ENCODE peak calls at places on chromosomes 4 and X, in nine cellular contexts. One of them, this sample, is unnamed.

GRCh38 chr4:80507507-80507906 is 172.0 kb downstream of the CFAP299 start:
- DNase-seq in transverse colon: no peak
- DNase-seq in SK-N-SH: no peak
- DNase-seq in upper lobe of left lung: no peak
- DNase-seq in HCT116: no peak
- DNase-seq in vagina: no peak
- DNase-seq in GM12892: no peak
- DNase-seq in K562: no peak
- DNase-seq in Panc1: no peak
- DNase-seq in this sample: no peak

GRCh38 chrX:71542411-71542810 is 9.5 kb downstream of the OGT start:
- DNase-seq in transverse colon: no peak
- DNase-seq in SK-N-SH: no peak
- DNase-seq in upper lobe of left lung: no peak
- DNase-seq in HCT116: no peak
- DNase-seq in vagina: no peak
- DNase-seq in GM12892: no peak
- DNase-seq in K562: no peak
- DNase-seq in Panc1: no peak
- DNase-seq in this sample: no peak

GRCh38 chr4:34220601-34221000 is 2023.7 kb downstream of the ARAP2 start:
- DNase-seq in transverse colon: no peak
- DNase-seq in SK-N-SH: no peak
- DNase-seq in upper lobe of left lung: no peak
- DNase-seq in HCT116: no peak
- DNase-seq in vagina: no peak
- DNase-seq in GM12892: no peak
- DNase-seq in K562: no peak
- DNase-seq in Panc1: no peak
- DNase-seq in this sample: no peak

GRCh38 chr4:147825451-147826287 is 93.8 kb downstream of the ARHGAP10 start:
- DNase-seq in transverse colon: peak
- DNase-seq in SK-N-SH: no peak
- DNase-seq in upper lobe of left lung: no peak
- DNase-seq in HCT116: no peak
- DNase-seq in vagina: no peak
- DNase-seq in GM12892: no peak
- DNase-seq in K562: peak
- DNase-seq in Panc1: no peak
- DNase-seq in this sample: no peak

GRCh38 chr4:32189130-32189529 is 1469.0 kb downstream of the PCDH7 start:
- DNase-seq in transverse colon: no peak
- DNase-seq in SK-N-SH: no peak
- DNase-seq in upper lobe of left lung: peak
- DNase-seq in HCT116: no peak
- DNase-seq in vagina: no peak
- DNase-seq in GM12892: no peak
- DNase-seq in K562: no peak
- DNase-seq in Panc1: no peak
- DNase-seq in this sample: no peak

GRCh38 chr4:127778102-127778501 is 4.0 kb upstream of the HSPA4L start:
- DNase-seq in transverse colon: no peak
- DNase-seq in SK-N-SH: no peak
- DNase-seq in upper lobe of left lung: no peak
- DNase-seq in HCT116: no peak
- DNase-seq in vagina: no peak
- DNase-seq in GM12892: no peak
- DNase-seq in K562: peak
- DNase-seq in Panc1: no peak
- DNase-seq in this sample: no peak

GRCh38 chrX:124346064-124346876 is at the start of gene SH2D1A:
- DNase-seq in transverse colon: no peak
- DNase-seq in SK-N-SH: no peak
- DNase-seq in upper lobe of left lung: peak
- DNase-seq in HCT116: no peak
- DNase-seq in vagina: no peak
- DNase-seq in GM12892: no peak
- DNase-seq in K562: peak
- DNase-seq in Panc1: no peak
- DNase-seq in this sample: no peak

GRCh38 chr4:147287588-147287890 is 193.4 kb upstream of the EDNRA start:
- DNase-seq in transverse colon: no peak
- DNase-seq in SK-N-SH: no peak
- DNase-seq in upper lobe of left lung: no peak
- DNase-seq in HCT116: no peak
- DNase-seq in vagina: no peak
- DNase-seq in GM12892: no peak
- DNase-seq in K562: no peak
- DNase-seq in Panc1: no peak
- DNase-seq in this sample: no peak

GRCh38 chr4:119314356-119314755 is 7.6 kb downstream of the FABP2 start:
- DNase-seq in transverse colon: peak
- DNase-seq in SK-N-SH: no peak
- DNase-seq in upper lobe of left lung: no peak
- DNase-seq in HCT116: no peak
- DNase-seq in vagina: no peak
- DNase-seq in GM12892: no peak
- DNase-seq in K562: peak
- DNase-seq in Panc1: no peak
- DNase-seq in this sample: no peak

GRCh38 chr4:143517764-143518163 is 4.3 kb downstream of the SMARCA5 start:
- DNase-seq in transverse colon: no peak
- DNase-seq in SK-N-SH: no peak
- DNase-seq in upper lobe of left lung: no peak
- DNase-seq in HCT116: no peak
- DNase-seq in vagina: no peak
- DNase-seq in GM12892: no peak
- DNase-seq in K562: no peak
- DNase-seq in Panc1: no peak
- DNase-seq in this sample: no peak

GRCh38 chrX:119758682-119759332 is 419 bp downstream of the SOWAHD start:
- DNase-seq in transverse colon: peak
- DNase-seq in SK-N-SH: peak
- DNase-seq in upper lobe of left lung: peak
- DNase-seq in HCT116: no peak
- DNase-seq in vagina: no peak
- DNase-seq in GM12892: no peak
- DNase-seq in K562: peak
- DNase-seq in Panc1: no peak
- DNase-seq in this sample: no peak

GRCh38 chr4:7435411-7436095 is 823 bp upstream of the PSAPL1 start:
- DNase-seq in transverse colon: no peak
- DNase-seq in SK-N-SH: no peak
- DNase-seq in upper lobe of left lung: no peak
- DNase-seq in HCT116: no peak
- DNase-seq in vagina: no peak
- DNase-seq in GM12892: no peak
- DNase-seq in K562: no peak
- DNase-seq in Panc1: no peak
- DNase-seq in this sample: no peak

GRCh38 chr4:76194325-76194724 is 19.3 kb downstream of the SCARB2 start:
- DNase-seq in transverse colon: no peak
- DNase-seq in SK-N-SH: no peak
- DNase-seq in upper lobe of left lung: no peak
- DNase-seq in HCT116: no peak
- DNase-seq in vagina: no peak
- DNase-seq in GM12892: no peak
- DNase-seq in K562: peak
- DNase-seq in Panc1: no peak
- DNase-seq in this sample: no peak

GRCh38 chrX:15877380-15877779 is 22.8 kb upstream of the AP1S2 start:
- DNase-seq in transverse colon: no peak
- DNase-seq in SK-N-SH: no peak
- DNase-seq in upper lobe of left lung: no peak
- DNase-seq in HCT116: no peak
- DNase-seq in vagina: no peak
- DNase-seq in GM12892: no peak
- DNase-seq in K562: no peak
- DNase-seq in Panc1: no peak
- DNase-seq in this sample: no peak

GRCh38 chr4:989722-990471 is 3.1 kb downstream of the IDUA start:
- DNase-seq in transverse colon: no peak
- DNase-seq in SK-N-SH: no peak
- DNase-seq in upper lobe of left lung: peak
- DNase-seq in HCT116: no peak
- DNase-seq in vagina: no peak
- DNase-seq in GM12892: no peak
- DNase-seq in K562: no peak
- DNase-seq in Panc1: no peak
- DNase-seq in this sample: no peak

GRCh38 chr4:990746-991367 is 2.3 kb downstream of the SLC26A1 start:
- DNase-seq in transverse colon: no peak
- DNase-seq in SK-N-SH: no peak
- DNase-seq in upper lobe of left lung: peak
- DNase-seq in HCT116: no peak
- DNase-seq in vagina: no peak
- DNase-seq in GM12892: no peak
- DNase-seq in K562: no peak
- DNase-seq in Panc1: no peak
- DNase-seq in this sample: no peak

GRCh38 chr4:993111-994029 is at the start of gene SLC26A1:
- DNase-seq in transverse colon: peak
- DNase-seq in SK-N-SH: no peak
- DNase-seq in upper lobe of left lung: peak
- DNase-seq in HCT116: no peak
- DNase-seq in vagina: no peak
- DNase-seq in GM12892: no peak
- DNase-seq in K562: peak
- DNase-seq in Panc1: no peak
- DNase-seq in this sample: no peak

GRCh38 chr4:991451-992296 is 1.5 kb downstream of the SLC26A1 start:
- DNase-seq in transverse colon: no peak
- DNase-seq in SK-N-SH: no peak
- DNase-seq in upper lobe of left lung: peak
- DNase-seq in HCT116: no peak
- DNase-seq in vagina: no peak
- DNase-seq in GM12892: no peak
- DNase-seq in K562: no peak
- DNase-seq in Panc1: no peak
- DNase-seq in this sample: no peak

GRCh38 chr4:992297-993110 is 700 bp downstream of the SLC26A1 start:
- DNase-seq in transverse colon: peak
- DNase-seq in SK-N-SH: no peak
- DNase-seq in upper lobe of left lung: peak
- DNase-seq in HCT116: no peak
- DNase-seq in vagina: no peak
- DNase-seq in GM12892: no peak
- DNase-seq in K562: peak
- DNase-seq in Panc1: peak
- DNase-seq in this sample: peak
- TF ChIP-seq POLR2AphosphoS5 in transverse colon: peak
- TF ChIP-seq POLR2AphosphoS5 in SK-N-SH: no peak
- TF ChIP-seq POLR2AphosphoS5 in upper lobe of left lung: peak
- TF ChIP-seq POLR2AphosphoS5 in HCT116: no peak
- TF ChIP-seq POLR2AphosphoS5 in vagina: no peak
- TF ChIP-seq POLR2AphosphoS5 in GM12892: peak
- TF ChIP-seq POLR2AphosphoS5 in K562: peak
- TF ChIP-seq POLR2AphosphoS5 in Panc1: no peak
- TF ChIP-seq POLR2AphosphoS5 in this sample: no peak

GRCh38 chr4:109691411-109691920 is 11.8 kb downstream of the CASP6 start:
- DNase-seq in transverse colon: no peak
- DNase-seq in SK-N-SH: no peak
- DNase-seq in upper lobe of left lung: no peak
- DNase-seq in HCT116: no peak
- DNase-seq in vagina: no peak
- DNase-seq in GM12892: no peak
- DNase-seq in K562: no peak
- DNase-seq in Panc1: no peak
- DNase-seq in this sample: no peak

DNA sequence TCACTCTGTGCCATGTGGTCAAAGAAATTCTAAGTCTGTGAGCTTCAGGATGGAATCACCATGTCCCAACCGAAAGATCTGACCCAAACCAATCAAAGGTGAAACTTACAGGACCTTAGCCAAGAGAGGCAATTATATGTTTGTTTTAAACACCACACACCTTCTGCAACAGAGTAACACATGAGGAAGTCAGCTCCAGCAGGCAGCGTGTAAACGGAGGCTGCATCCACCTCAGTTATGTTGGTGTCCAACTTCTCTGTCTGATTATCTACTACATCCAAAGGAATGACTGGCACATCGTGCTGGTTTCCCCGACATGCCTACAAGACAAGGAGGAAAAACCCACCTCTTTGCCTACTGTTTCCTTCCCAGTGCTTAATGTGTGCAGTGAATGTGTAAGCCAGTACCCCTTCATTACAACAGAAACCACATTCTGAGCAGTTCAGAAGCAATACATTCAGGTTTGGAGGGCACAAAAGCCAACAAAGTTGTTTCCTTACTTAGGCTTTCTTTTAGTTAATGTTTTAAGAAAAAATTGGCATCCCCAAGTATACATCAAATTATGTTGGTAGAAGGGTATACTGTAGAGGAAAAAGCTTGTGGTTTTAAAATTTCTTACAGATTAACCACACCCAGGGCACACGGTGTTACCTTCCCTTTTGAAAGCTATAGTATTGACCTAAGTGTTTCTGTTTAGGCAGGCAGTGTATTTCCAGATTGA is 12.4 kb downstream of the CASP6 start:
- DNase-seq in transverse colon: no peak
- DNase-seq in SK-N-SH: no peak
- DNase-seq in upper lobe of left lung: no peak
- DNase-seq in HCT116: no peak
- DNase-seq in vagina: no peak
- DNase-seq in GM12892: no peak
- DNase-seq in K562: no peak
- DNase-seq in Panc1: no peak
- DNase-seq in this sample: no peak
- TF ChIP-seq POLR2AphosphoS5 in transverse colon: no peak
- TF ChIP-seq POLR2AphosphoS5 in SK-N-SH: no peak
- TF ChIP-seq POLR2AphosphoS5 in upper lobe of left lung: no peak
- TF ChIP-seq POLR2AphosphoS5 in HCT116: no peak
- TF ChIP-seq POLR2AphosphoS5 in vagina: no peak
- TF ChIP-seq POLR2AphosphoS5 in GM12892: no peak
- TF ChIP-seq POLR2AphosphoS5 in K562: no peak
- TF ChIP-seq POLR2AphosphoS5 in Panc1: no peak
- TF ChIP-seq POLR2AphosphoS5 in this sample: no peak

GRCh38 chr4:173399016-173399415 is at the start of gene SCRG1:
- DNase-seq in transverse colon: no peak
- DNase-seq in SK-N-SH: no peak
- DNase-seq in upper lobe of left lung: no peak
- DNase-seq in HCT116: no peak
- DNase-seq in vagina: no peak
- DNase-seq in GM12892: no peak
- DNase-seq in K562: no peak
- DNase-seq in Panc1: no peak
- DNase-seq in this sample: no peak
- TF ChIP-seq POLR2AphosphoS5 in transverse colon: no peak
- TF ChIP-seq POLR2AphosphoS5 in SK-N-SH: no peak
- TF ChIP-seq POLR2AphosphoS5 in upper lobe of left lung: no peak
- TF ChIP-seq POLR2AphosphoS5 in HCT116: no peak
- TF ChIP-seq POLR2AphosphoS5 in vagina: no peak
- TF ChIP-seq POLR2AphosphoS5 in GM12892: no peak
- TF ChIP-seq POLR2AphosphoS5 in K562: no peak
- TF ChIP-seq POLR2AphosphoS5 in Panc1: no peak
- TF ChIP-seq POLR2AphosphoS5 in this sample: no peak

GRCh38 chr4:172962564-172963353 is 205.9 kb upstream of the GALNT7 start:
- DNase-seq in transverse colon: peak
- DNase-seq in SK-N-SH: no peak
- DNase-seq in upper lobe of left lung: no peak
- DNase-seq in HCT116: no peak
- DNase-seq in vagina: no peak
- DNase-seq in GM12892: no peak
- DNase-seq in K562: no peak
- DNase-seq in Panc1: peak
- DNase-seq in this sample: no peak
- TF ChIP-seq POLR2AphosphoS5 in transverse colon: peak
- TF ChIP-seq POLR2AphosphoS5 in SK-N-SH: no peak
- TF ChIP-seq POLR2AphosphoS5 in upper lobe of left lung: peak
- TF ChIP-seq POLR2AphosphoS5 in HCT116: no peak
- TF ChIP-seq POLR2AphosphoS5 in vagina: peak
- TF ChIP-seq POLR2AphosphoS5 in GM12892: no peak
- TF ChIP-seq POLR2AphosphoS5 in K562: no peak
- TF ChIP-seq POLR2AphosphoS5 in Panc1: no peak
- TF ChIP-seq POLR2AphosphoS5 in this sample: no peak

GRCh38 chr4:19403786-19404185 is 847.9 kb upstream of the SLIT2 start:
- DNase-seq in transverse colon: no peak
- DNase-seq in SK-N-SH: no peak
- DNase-seq in upper lobe of left lung: no peak
- DNase-seq in HCT116: no peak
- DNase-seq in vagina: no peak
- DNase-seq in GM12892: no peak
- DNase-seq in K562: no peak
- DNase-seq in Panc1: no peak
- DNase-seq in this sample: no peak
- TF ChIP-seq POLR2AphosphoS5 in transverse colon: no peak
- TF ChIP-seq POLR2AphosphoS5 in SK-N-SH: no peak
- TF ChIP-seq POLR2AphosphoS5 in upper lobe of left lung: no peak
- TF ChIP-seq POLR2AphosphoS5 in HCT116: no peak
- TF ChIP-seq POLR2AphosphoS5 in vagina: no peak
- TF ChIP-seq POLR2AphosphoS5 in GM12892: no peak
- TF ChIP-seq POLR2AphosphoS5 in K562: no peak
- TF ChIP-seq POLR2AphosphoS5 in Panc1: no peak
- TF ChIP-seq POLR2AphosphoS5 in this sample: no peak